ENCODE peak calls at places on chromosomes 6 and 20, in six cellular contexts. D is left ventricle myocardium inferior, X is pancreas, M is heart left ventricle, C is tibial artery, J is A549. N is an unnamed sample. For H3K4me1, the result is how much of the 10 kb centered on the place peaks cover.

GRCh38 chr6:152078804-152079203 is 271.3 kb downstream of the ESR1 start:
- DNase-seq in M (no peak), X (no peak), C (no peak), J (no peak), D (no peak), N (no peak)

GRCh38 chr6:5398530-5398929 is 137.2 kb downstream of the FARS2 start:
- DNase-seq in J (peak), C (no peak), M (no peak), X (no peak), D (no peak), N (peak)

GRCh38 chr6:90425161-90425641 is 128.6 kb upstream of the BACH2 start:
- DNase-seq in X (no peak), D (no peak), C (no peak), J (no peak), M (no peak), N (no peak)

GRCh38 chr6:107991061-107991460 is 33.1 kb upstream of the SEC63 start:
- DNase-seq in J (no peak), C (no peak), D (no peak), M (no peak), X (no peak), N (peak)

GRCh38 chr6:15444881-15445280 is 199.0 kb downstream of the JARID2 start:
- DNase-seq in J (no peak), X (peak), D (no peak), M (no peak), C (no peak), N (no peak)

GRCh38 chr6:96899019-96899418 is 1.3 kb upstream of the NDUFAF4 start:
- DNase-seq in D (no peak), M (no peak), J (peak), C (no peak), X (no peak), N (peak)

GRCh38 chr6:115667478-115667996 is 393.2 kb downstream of the FRK start:
- DNase-seq in X (no peak), C (no peak), J (no peak), D (no peak), M (no peak), N (no peak)

GRCh38 chr6:14661188-14661587 is 543.6 kb downstream of the CD83 start:
- DNase-seq in M (no peak), J (peak), D (no peak), C (no peak), X (no peak), N (no peak)

GRCh38 chr20:19701449-19701848 is 56.6 kb upstream of the RIN2 start:
- DNase-seq in M (no peak), C (no peak), D (no peak), X (no peak), J (no peak), N (no peak)

GRCh38 chr6:156028310-156029131 is 572.9 kb upstream of the NOX3 start:
- DNase-seq in M (no peak), D (no peak), X (no peak), C (no peak), J (no peak), N (no peak)

GRCh38 chr20:18524646-18525045 is 16.9 kb downstream of the SEC23B start:
- DNase-seq in J (peak), C (no peak), D (no peak), M (no peak), X (no peak), N (no peak)

GRCh38 chr20:49799698-49800097 is 12.9 kb upstream of the SLC9A8 start:
- DNase-seq in M (no peak), D (no peak), J (no peak), C (no peak), X (no peak), N (no peak)

GRCh38 chr6:132763269-132763668 is 5.6 kb upstream of the VNN2 start:
- DNase-seq in C (no peak), M (no peak), X (no peak), D (no peak), J (no peak), N (peak)

GRCh38 chr6:80638222-80639055 is 532.0 kb downstream of the BCKDHB start:
- DNase-seq in D (no peak), M (no peak), J (peak), C (peak), X (peak), N (peak)

GRCh38 chr20:45857836-45858250 is 429 bp downstream of the ZSWIM3 start:
- DNase-seq in J (no peak), D (no peak), M (no peak), X (no peak), C (no peak), N (no peak)

GRCh38 chr20:58169441-58169840 is 59.0 kb downstream of the ANKRD60 start:
- DNase-seq in X (no peak), C (no peak), M (no peak), J (no peak), D (no peak), N (no peak)

GRCh38 chr6:72363844-72364740 is 257.8 kb upstream of the KCNQ5 start:
- DNase-seq in X (no peak), J (peak), C (no peak), D (no peak), M (no peak), N (peak)

GRCh38 chr6:138528986-138529385 is 29.7 kb upstream of the NHSL1 start:
- DNase-seq in J (no peak), M (no peak), D (no peak), X (no peak), C (no peak), N (no peak)

GRCh38 chr20:30168025-30168799 is 1089.3 kb upstream of the DEFB115 start:
- DNase-seq in X (no peak), J (no peak), C (no peak), D (no peak), M (no peak), N (no peak)

GRCh38 chr20:49957487-49957938 is 21.3 kb downstream of the RNF114 start:
- DNase-seq in C (no peak), D (no peak), X (no peak), J (peak), M (no peak), N (no peak)

GRCh38 chr20:39676857-39677351 is 714.8 kb downstream of the DHX35 start:
- DNase-seq in C (no peak), J (peak), M (no peak), D (no peak), X (peak), N (no peak)

GRCh38 chr6:84867521-84867920 is 103.1 kb upstream of the TBX18 start:
- DNase-seq in X (no peak), J (peak), C (no peak), M (no peak), D (no peak), N (no peak)

GRCh38 chr6:128569737-128570438 is 49.5 kb upstream of the PTPRK start:
- DNase-seq in C (no peak), X (no peak), D (no peak), J (peak), M (no peak), N (peak)

GRCh38 chr6:81849248-81849647 is 96.8 kb upstream of the TENT5A start:
- DNase-seq in D (no peak), C (no peak), J (no peak), X (no peak), M (no peak), N (no peak)

GRCh38 chr6:25279748-25280616 is 808 bp downstream of the CARMIL1 start:
- DNase-seq in D (no peak), X (peak), C (no peak), M (no peak), J (peak), N (no peak)

GRCh38 chr6:107493158-107494057 is 3.5 kb downstream of the SOBP start:
- DNase-seq in M (no peak), X (no peak), J (no peak), D (no peak), C (no peak), N (peak)

GRCh38 chr20:44361021-44361420 is 5.5 kb downstream of the HNF4A start:
- DNase-seq in M (no peak), C (no peak), D (no peak), J (no peak), X (no peak), N (no peak)

GRCh38 chr6:144150673-144151009 is 324 bp downstream of the STX11 start:
- DNase-seq in C (no peak), M (no peak), X (no peak), J (peak), D (no peak), N (no peak)

DNA sequence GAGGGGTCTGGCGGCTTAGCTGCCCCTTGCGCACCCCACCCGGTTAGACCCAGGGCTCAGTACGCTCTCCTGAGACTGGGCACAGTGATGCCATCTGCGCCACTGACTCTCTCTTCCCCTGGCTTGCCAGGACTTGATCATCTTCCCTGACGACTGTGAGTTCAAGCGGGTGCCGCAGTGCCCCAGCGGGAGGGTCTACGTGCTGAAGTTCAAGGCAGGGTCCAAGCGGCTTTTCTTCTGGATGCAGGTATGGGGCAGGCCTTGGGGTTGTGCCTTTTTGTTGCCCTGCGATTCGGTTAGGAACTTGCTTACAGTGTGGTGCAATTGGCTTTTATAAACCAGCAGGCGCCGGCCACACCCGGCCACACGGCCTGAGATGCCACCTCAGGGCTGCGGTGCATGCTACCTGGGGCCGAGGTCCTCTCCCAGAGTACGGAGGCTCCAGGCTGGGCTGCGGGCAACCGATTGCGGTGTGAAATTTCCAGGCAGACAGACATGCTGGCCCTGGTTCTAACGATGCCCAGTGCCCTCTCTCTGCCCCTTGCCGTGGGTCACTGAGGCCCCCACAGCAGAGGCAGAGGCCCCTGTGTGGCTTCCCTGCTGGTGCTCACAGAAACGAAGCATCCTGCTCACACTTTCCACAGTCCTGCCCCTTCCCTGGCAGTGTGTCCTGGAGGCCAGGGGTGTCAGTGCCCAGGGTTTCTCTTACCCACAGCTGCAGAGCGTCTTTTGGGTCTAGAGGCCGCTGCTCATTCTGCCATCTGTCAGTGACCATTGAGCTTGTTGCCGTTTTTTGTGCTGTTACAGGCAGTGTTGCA is 1.7 kb downstream of the ADRM1 start:
- DNase-seq in J (peak), D (no peak), M (no peak), C (no peak), X (no peak), N (no peak)
- H3K4me3 ChIP-seq in J (peak), D (peak), M (peak), C (peak), X (peak), N (peak)

DNA sequence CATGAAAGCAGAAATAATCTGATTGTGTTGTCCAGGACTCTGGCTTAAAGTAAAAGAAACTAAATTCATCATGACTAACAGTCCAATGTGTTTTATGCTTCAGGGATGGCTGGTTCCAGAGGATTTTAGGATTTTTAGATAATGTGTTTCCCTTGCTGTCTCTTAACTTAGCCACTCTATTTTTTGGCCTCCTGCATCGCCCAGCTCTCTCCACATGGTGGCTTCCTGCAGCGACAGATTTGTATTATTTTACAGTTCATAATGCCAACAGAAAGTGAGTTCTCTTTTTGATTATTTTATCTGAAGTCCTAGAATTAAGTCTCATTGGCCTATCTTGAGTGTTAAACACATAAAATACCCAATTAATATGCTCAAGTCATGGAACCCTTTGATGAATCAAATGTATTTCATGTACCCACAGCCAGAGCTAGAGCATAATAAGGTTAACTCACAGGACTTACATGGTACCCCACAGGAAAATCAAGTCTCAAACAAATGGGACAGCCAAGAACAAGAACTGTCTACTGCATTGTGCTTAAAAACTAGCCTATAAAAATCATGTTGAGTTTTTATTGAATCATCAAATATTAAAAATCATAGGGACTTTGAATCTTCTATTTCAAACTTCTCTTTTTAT is 582.5 kb downstream of the DOK5 start:
- DNase-seq in C (no peak), X (no peak), J (no peak), M (no peak), D (no peak), N (no peak)
- TF ChIP-seq CTCF in C (no peak), X (no peak), J (no peak), M (peak), D (peak), N (no peak)

GRCh38 chr20:17024513-17025105 is 202.2 kb upstream of the PCSK2 start:
- DNase-seq in J (peak), C (no peak), D (no peak), M (no peak), X (no peak), N (no peak)

GRCh38 chr20:17023811-17024210 is 203.0 kb upstream of the PCSK2 start:
- DNase-seq in D (no peak), J (no peak), X (no peak), C (no peak), M (no peak), N (no peak)

GRCh38 chr20:17026346-17026745 is 200.5 kb upstream of the PCSK2 start:
- DNase-seq in J (no peak), C (no peak), D (no peak), M (no peak), X (no peak), N (no peak)

DNA sequence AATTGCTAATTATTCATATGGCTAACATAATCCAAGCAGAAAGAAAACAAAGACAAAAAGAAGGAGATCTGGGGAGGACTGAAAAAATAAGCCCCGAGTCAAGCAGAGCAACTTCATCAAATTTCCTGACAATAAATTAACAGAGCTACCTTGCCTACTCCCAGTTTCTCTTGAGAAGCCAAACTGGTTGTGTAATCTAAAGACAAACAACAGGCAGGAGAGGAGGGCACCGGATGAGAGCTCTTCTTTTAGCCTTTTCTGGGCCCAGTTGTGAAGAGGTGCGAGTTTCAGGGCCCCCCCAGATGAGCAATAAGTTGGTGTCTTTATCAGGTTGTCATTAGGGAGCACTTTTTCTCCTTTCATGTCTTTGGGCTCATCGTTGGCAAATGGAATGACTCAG is 197.1 kb upstream of the PCSK2 start:
- DNase-seq in D (no peak), M (no peak), J (no peak), C (no peak), X (no peak), N (no peak)
- H3K4me1 ChIP-seq in D (under half), M (under half), J (under half), C (under half), X (under half), N (under half)

GRCh38 chr6:16739329-16739801 is 21.9 kb downstream of the ATXN1 start:
- DNase-seq in J (no peak), D (no peak), M (no peak), C (no peak), X (no peak), N (no peak)

GRCh38 chr6:16737926-16738325 is 23.3 kb downstream of the ATXN1 start:
- DNase-seq in C (no peak), J (no peak), D (no peak), X (no peak), M (no peak), N (no peak)

GRCh38 chr6:16741112-16742016 is 19.9 kb downstream of the ATXN1 start:
- DNase-seq in C (no peak), D (no peak), M (no peak), J (no peak), X (no peak), N (no peak)

GRCh38 chr6:16743661-16744210 is 17.5 kb downstream of the ATXN1 start:
- DNase-seq in X (no peak), D (no peak), J (no peak), C (no peak), M (no peak), N (no peak)

GRCh38 chr6:16742116-16742515 is 19.1 kb downstream of the ATXN1 start:
- DNase-seq in X (no peak), J (no peak), M (no peak), D (no peak), C (no peak), N (no peak)
- H3K4me3 ChIP-seq in X (no peak), J (no peak), M (no peak), D (no peak), C (no peak), N (no peak)

GRCh38 chr6:30912746-30913520 is 1.1 kb upstream of the VARS2 start:
- DNase-seq in X (no peak), D (no peak), C (no peak), J (no peak), M (no peak), N (no peak)

GRCh38 chr6:30913721-30914075 is 340 bp upstream of the VARS2 start:
- DNase-seq in M (no peak), J (no peak), X (no peak), C (no peak), D (no peak), N (peak)

GRCh38 chr6:30914854-30915590 is 984 bp downstream of the VARS2 start:
- DNase-seq in X (no peak), M (no peak), D (no peak), C (no peak), J (no peak), N (no peak)

GRCh38 chr6:30915591-30915946 is 1.5 kb downstream of the VARS2 start:
- DNase-seq in D (no peak), X (peak), J (peak), C (no peak), M (no peak), N (peak)

GRCh38 chr6:30914076-30914853 is at the start of gene VARS2:
- DNase-seq in D (peak), M (peak), X (peak), J (peak), C (peak), N (peak)
- TF ChIP-seq CTCF in D (peak), M (peak), X (peak), J (peak), C (peak), N (peak)

GRCh38 chr6:160934157-160934556 is 57.4 kb upstream of the MAP3K4 start:
- DNase-seq in D (no peak), M (no peak), C (no peak), J (no peak), X (no peak), N (no peak)
- H3K4me1 ChIP-seq in D (under half), M (under half), C (under half), J (under half), X (under half), N (under half)

DNA sequence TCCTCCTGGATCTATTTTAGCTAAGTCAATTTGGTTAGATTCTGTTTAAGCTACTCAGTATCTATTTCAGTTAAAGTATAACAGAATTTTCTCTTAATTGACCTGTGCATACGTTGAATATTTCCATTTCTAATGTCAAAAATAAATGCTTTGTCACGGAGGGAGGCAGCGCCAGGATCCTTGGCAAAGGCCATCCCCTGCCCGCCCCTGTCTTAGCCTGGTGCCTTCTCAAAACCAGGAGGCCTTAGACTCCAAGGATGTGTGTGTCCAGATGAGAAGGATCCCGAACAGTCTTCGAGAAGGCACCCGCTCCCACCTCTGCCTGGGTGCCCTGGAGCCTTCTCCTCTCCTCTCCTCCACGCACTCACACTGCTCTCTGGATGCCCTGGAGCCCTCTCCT is 22.4 kb downstream of the TCFL5 start:
- DNase-seq in C (no peak), X (no peak), M (no peak), J (no peak), D (no peak), N (no peak)
- H3K4me3 ChIP-seq in C (no peak), X (no peak), M (no peak), J (no peak), D (no peak), N (no peak)